ENCODE peak calls at places on chromosome 4, in six cellular contexts. B is cardiac muscle cell, X is stomach, Y is GM13977, D is Right ventricle myocardium superior, A is posterior vena cava. J is an unnamed sample.

GRCh38 chr4:24853142-24853541 is 57.8 kb downstream of the SOD3 start:
- DNase-seq in B (no peak), X (no peak), Y (no peak), D (no peak), A (no peak), J (no peak)

GRCh38 chr4:74284074-74284473 is 24.2 kb upstream of the EPGN start:
- DNase-seq in B (no peak), X (no peak), Y (no peak), D (no peak), A (no peak), J (no peak)

GRCh38 chr4:133839326-133839725 is 362.3 kb downstream of the PABPC4L start:
- DNase-seq in B (no peak), X (no peak), Y (no peak), D (no peak), A (no peak), J (no peak)

GRCh38 chr4:49036528-49036927 is 50.5 kb downstream of the CWH43 start:
- DNase-seq in B (no peak), X (no peak), Y (no peak), D (no peak), A (no peak), J (no peak)

GRCh38 chr4:150884625-150885024 is 130.5 kb downstream of the LRBA start:
- DNase-seq in B (no peak), X (no peak), Y (no peak), D (no peak), A (no peak), J (no peak)

GRCh38 chr4:27278615-27279014 is 418.0 kb downstream of the STIM2 start:
- DNase-seq in B (peak; percentile 68), X (no peak), Y (no peak), D (no peak), A (no peak), J (no peak)

GRCh38 chr4:55123791-55124190 is 1.6 kb downstream of the KDR start:
- DNase-seq in B (peak; percentile 17), X (no peak), Y (no peak), D (no peak), A (no peak), J (no peak)

GRCh38 chr4:157221895-157222763 is 1.6 kb downstream of the GRIA2 start:
- DNase-seq in B (peak; percentile 53), X (no peak), Y (no peak), D (no peak), A (peak; percentile 74), J (peak; percentile 86)

GRCh38 chr4:167020410-167020809 is 213.9 kb downstream of the SPOCK3 start:
- DNase-seq in B (peak; percentile 17), X (no peak), Y (no peak), D (no peak), A (no peak), J (no peak)

GRCh38 chr4:37905526-37906169 is 14.8 kb downstream of the TBC1D1 start:
- DNase-seq in B (no peak), X (no peak), Y (no peak), D (no peak), A (no peak), J (no peak)

GRCh38 chr4:156230151-156230550 is 276.5 kb upstream of the CTSO start:
- DNase-seq in B (no peak), X (no peak), Y (no peak), D (no peak), A (no peak), J (no peak)

GRCh38 chr4:95506264-95506663 is 42.5 kb downstream of the UNC5C start:
- DNase-seq in B (no peak), X (no peak), Y (no peak), D (no peak), A (no peak), J (no peak)

GRCh38 chr4:95544433-95545103 is 4.2 kb downstream of the UNC5C start:
- DNase-seq in B (peak; percentile 56), X (no peak), Y (no peak), D (no peak), A (no peak), J (no peak)

GRCh38 chr4:53716011-53716410 is 124.7 kb upstream of the LNX1 start:
- DNase-seq in B (no peak), X (no peak), Y (no peak), D (no peak), A (no peak), J (no peak)

GRCh38 chr4:124484940-124485339 is 227.6 kb downstream of the ANKRD50 start:
- DNase-seq in B (no peak), X (no peak), Y (no peak), D (no peak), A (no peak), J (no peak)

GRCh38 chr4:106367072-106367471 is 1.5 kb downstream of the GIMD1 start:
- DNase-seq in B (no peak), X (no peak), Y (no peak), D (no peak), A (no peak), J (peak; percentile 46)

GRCh38 chr4:6362243-6362885 is 92.7 kb downstream of the WFS1 start:
- DNase-seq in B (no peak), X (no peak), Y (no peak), D (no peak), A (peak; percentile 42), J (peak; percentile 40)

GRCh38 chr4:83112678-83113428 is 1.7 kb downstream of the PLAC8 start:
- DNase-seq in B (no peak), X (no peak), Y (no peak), D (no peak), A (no peak), J (no peak)

GRCh38 chr4:13202731-13203519 is 281.2 kb downstream of the RAB28 start:
- DNase-seq in B (no peak), X (no peak), Y (no peak), D (no peak), A (no peak), J (no peak)

GRCh38 chr4:78666830-78667258 is 109.3 kb upstream of the BMP2K start:
- DNase-seq in B (no peak), X (no peak), Y (no peak), D (no peak), A (no peak), J (no peak)

GRCh38 chr4:184370711-184371389 is 103.5 kb downstream of the IRF2 start:
- DNase-seq in B (no peak), X (no peak), Y (no peak), D (no peak), A (no peak), J (no peak)

GRCh38 chr4:2803624-2804448 is 11.0 kb downstream of the SH3BP2 start:
- DNase-seq in B (no peak), X (no peak), Y (no peak), D (peak; percentile 63), A (peak; percentile 81), J (peak; percentile 73)

GRCh38 chr4:78032446-78032845 is 24.7 kb upstream of the FRAS1 start:
- DNase-seq in B (no peak), X (no peak), Y (no peak), D (no peak), A (no peak), J (no peak)

GRCh38 chr4:126756050-126756809 is 876.5 kb upstream of the INTU start:
- DNase-seq in B (no peak), X (no peak), Y (no peak), D (no peak), A (no peak), J (no peak)

GRCh38 chr4:107666134-107666533 is 53.9 kb downstream of the PAPSS1 start:
- DNase-seq in B (no peak), X (no peak), Y (no peak), D (no peak), A (no peak), J (no peak)

GRCh38 chr4:46399440-46399839 is 9.5 kb upstream of the GABRA2 start:
- DNase-seq in B (no peak), X (no peak), Y (no peak), D (no peak), A (no peak), J (no peak)

GRCh38 chr4:139828966-139829662 is 163.5 kb downstream of the MGST2 start:
- DNase-seq in B (no peak), X (no peak), Y (no peak), D (no peak), A (no peak), J (peak; percentile 49)

GRCh38 chr4:77142642-77143020 is 14.4 kb upstream of the CCNG2 start:
- DNase-seq in B (no peak), X (no peak), Y (no peak), D (no peak), A (no peak), J (no peak)

GRCh38 chr4:185810746-185811508 is 1.1 kb downstream of the SORBS2 start:
- DNase-seq in B (no peak), X (no peak), Y (no peak), D (no peak), A (no peak), J (no peak)

GRCh38 chr4:73821325-73821724 is 15.2 kb upstream of the CXCL6 start:
- DNase-seq in B (no peak), X (no peak), Y (no peak), D (no peak), A (no peak), J (no peak)

GRCh38 chr4:25991296-25991695 is 77.3 kb downstream of the SMIM20 start:
- DNase-seq in B (no peak), X (no peak), Y (no peak), D (no peak), A (no peak), J (no peak)

GRCh38 chr4:39118034-39118658 is 56.1 kb downstream of the KLHL5 start:
- DNase-seq in B (no peak), X (no peak), Y (no peak), D (no peak), A (no peak), J (no peak)